ENCODE peak calls at places on chromosomes 13 and 19, in nine cellular contexts. J is fibroblast of lung, O is aorta, L is Peyer's patch, B is SK-N-DZ, C is endothelial cell, H is bronchial epithelial cell, S is HFF-Myc, N is hepatocyte. E is an unnamed sample.

GRCh38 chr13:36764957-36765356 is 54.1 kb upstream of the RFXAP start:
- DNase-seq in J (no peak), O (no peak), L (no peak), B (no peak), C (no peak), H (no peak), S (no peak), N (no peak), E (no peak)

GRCh38 chr19:38556521-38557174 is 61.1 kb downstream of the MAP4K1 start:
- DNase-seq in J (no peak), O (no peak), L (no peak), B (no peak), C (no peak), H (peak), S (no peak), N (no peak), E (peak)

GRCh38 chr19:16895467-16896097 is 6.8 kb downstream of the F2RL3 start:
- DNase-seq in J (peak), O (no peak), L (no peak), B (no peak), C (no peak), H (no peak), S (no peak), N (no peak), E (no peak)

GRCh38 chr19:3687774-3688706 is 12.2 kb downstream of the PIP5K1C start:
- DNase-seq in J (no peak), O (no peak), L (peak), B (no peak), C (no peak), H (peak), S (no peak), N (peak), E (no peak)

GRCh38 chr13:80884031-80884785 is 543.3 kb upstream of the SPRY2 start:
- DNase-seq in J (no peak), O (no peak), L (no peak), B (no peak), C (no peak), H (peak), S (no peak), N (no peak), E (no peak)

GRCh38 chr13:83221256-83221655 is 661.0 kb downstream of the SLITRK1 start:
- DNase-seq in J (no peak), O (no peak), L (no peak), B (no peak), C (no peak), H (no peak), S (peak), N (peak), E (no peak)

GRCh38 chr19:8158411-8159074 is 9.2 kb upstream of the FBN3 start:
- DNase-seq in J (peak), O (no peak), L (no peak), B (peak), C (peak), H (peak), S (peak), N (peak), E (peak)

GRCh38 chr13:62167650-62168172 is 752.1 kb upstream of the PCDH20 start:
- DNase-seq in J (no peak), O (no peak), L (no peak), B (no peak), C (no peak), H (no peak), S (no peak), N (no peak), E (no peak)

GRCh38 chr13:72970956-72971355 is 87.8 kb upstream of the KLF5 start:
- DNase-seq in J (peak), O (no peak), L (no peak), B (no peak), C (no peak), H (no peak), S (no peak), N (no peak), E (no peak)

GRCh38 chr19:2014081-2014693 is 1.3 kb downstream of the BTBD2 start:
- DNase-seq in J (no peak), O (no peak), L (no peak), B (no peak), C (no peak), H (no peak), S (no peak), N (no peak), E (no peak)

GRCh38 chr19:47670736-47671135 is 42.5 kb upstream of the EHD2 start:
- DNase-seq in J (no peak), O (no peak), L (no peak), B (no peak), C (no peak), H (no peak), S (no peak), N (no peak), E (no peak)

GRCh38 chr13:31162151-31163008 is 676 bp upstream of the HSPH1 start:
- DNase-seq in J (peak), O (peak), L (peak), B (peak), C (peak), H (peak), S (peak), N (peak), E (peak)

GRCh38 chr19:2523630-2524311 is 47.8 kb downstream of the GADD45B start:
- DNase-seq in J (no peak), O (no peak), L (no peak), B (no peak), C (no peak), H (no peak), S (no peak), N (no peak), E (no peak)

GRCh38 chr13:79525458-79525857 is 44.5 kb downstream of the NDFIP2 start:
- DNase-seq in J (no peak), O (no peak), L (no peak), B (no peak), C (no peak), H (peak), S (no peak), N (no peak), E (no peak)

GRCh38 chr19:41351339-41352245 is 2.1 kb downstream of the TGFB1 start:
- DNase-seq in J (no peak), O (peak), L (peak), B (no peak), C (peak), H (peak), S (no peak), N (peak), E (peak)